ENCODE peak calls at places on chromosomes 2 and 18, in five cellular contexts. I is left colon; Y is breast epithelium; U is head of caudate nucleus; J is CD8-positive, alpha-beta T cell. S is an unnamed sample.

GRCh38 chr2:13035866-13036265 is 319.1 kb downstream of the TRIB2 start:
- DNase-seq in I (no peak), J (no peak), Y (no peak), U (no peak), S (no peak)

GRCh38 chr18:50970006-50970405 is 2.2 kb downstream of the ELAC1 start:
- DNase-seq in J (no peak), Y (peak), I (peak), U (no peak), S (no peak)

GRCh38 chr18:27952741-27953140 is 224.2 kb downstream of the CDH2 start:
- DNase-seq in Y (no peak), I (no peak), U (no peak), J (no peak), S (no peak)

GRCh38 chr2:13114391-13114790 is 397.7 kb downstream of the TRIB2 start:
- DNase-seq in J (no peak), Y (no peak), U (no peak), I (no peak), S (no peak)

GRCh38 chr2:53021285-53021684 is 746.3 kb upstream of the CHAC2 start:
- DNase-seq in J (no peak), U (no peak), I (no peak), Y (no peak), S (no peak)

GRCh38 chr2:55109219-55109891 is 59.1 kb upstream of the RTN4 start:
- DNase-seq in I (peak), J (no peak), U (no peak), Y (no peak), S (no peak)

GRCh38 chr2:102442967-102443828 is 20.2 kb downstream of the IL18RAP start:
- DNase-seq in U (peak), I (peak), Y (no peak), J (peak), S (peak)

GRCh38 chr2:232139786-232140562 is 178.5 kb downstream of the DIS3L2 start:
- DNase-seq in Y (no peak), I (no peak), U (no peak), J (no peak), S (no peak)

GRCh38 chr18:28359177-28359576 is 182.2 kb upstream of the CDH2 start:
- DNase-seq in J (no peak), I (no peak), U (no peak), Y (no peak), S (no peak)

GRCh38 chr2:113806217-113806913 is 49.9 kb upstream of the SLC35F5 start:
- DNase-seq in U (no peak), Y (no peak), I (peak), J (no peak), S (no peak)

GRCh38 chr18:73952296-73952946 is 195.2 kb downstream of the FBXO15 start:
- DNase-seq in J (no peak), Y (no peak), U (no peak), I (no peak), S (no peak)

GRCh38 chr18:64618390-64618789 is 469.5 kb upstream of the LINC00305 start:
- DNase-seq in J (no peak), I (no peak), U (no peak), Y (no peak), S (no peak)

GRCh38 chr18:34787931-34788532 is 77.9 kb downstream of the DTNA start:
- DNase-seq in J (peak), I (peak), Y (no peak), U (peak), S (no peak)

GRCh38 chr2:238966274-238966937 is 118.5 kb downstream of the TWIST2 start:
- DNase-seq in Y (peak), J (no peak), U (no peak), I (no peak), S (no peak)

GRCh38 chr2:135473567-135473966 is 57.5 kb downstream of the ZRANB3 start:
- DNase-seq in I (peak), Y (no peak), J (peak), U (peak), S (no peak)

GRCh38 chr2:203861607-203862006 is 6.0 kb upstream of the CTLA4 start:
- DNase-seq in I (no peak), J (no peak), Y (no peak), U (no peak), S (no peak)

GRCh38 chr18:67525328-67526110 is 9.0 kb upstream of the DSEL start:
- DNase-seq in J (no peak), Y (peak), U (peak), I (peak), S (no peak)

GRCh38 chr18:7870855-7871254 is 303.7 kb downstream of the PTPRM start:
- DNase-seq in U (no peak), Y (no peak), I (no peak), J (no peak), S (no peak)

GRCh38 chr2:181158453-181158852 is 178.0 kb downstream of the UBE2E3 start:
- DNase-seq in U (no peak), I (no peak), J (no peak), Y (no peak), S (no peak)

GRCh38 chr2:177651833-177652232 is 259.3 kb downstream of the AGPS start:
- DNase-seq in Y (no peak), I (no peak), J (no peak), U (no peak), S (no peak)

GRCh38 chr2:235698504-235698903 is 204.7 kb downstream of the AGAP1 start:
- DNase-seq in J (no peak), Y (no peak), U (no peak), I (no peak), S (no peak)

GRCh38 chr2:10449838-10450691 is 1.9 kb upstream of the ODC1 start:
- DNase-seq in Y (no peak), I (peak), U (no peak), J (no peak), S (no peak)

GRCh38 chr2:142877265-142877756 is at the start of gene KYNU:
- DNase-seq in J (no peak), Y (no peak), I (no peak), U (no peak), S (no peak)

GRCh38 chr2:128606837-128607236 is 288.2 kb upstream of the HS6ST1 start:
- DNase-seq in U (no peak), J (no peak), Y (peak), I (no peak), S (no peak)

GRCh38 chr2:133787207-133787606 is 218.9 kb upstream of the NCKAP5 start:
- DNase-seq in U (no peak), Y (no peak), J (no peak), I (no peak), S (no peak)

GRCh38 chr2:30193104-30193681 is 38.1 kb upstream of the LBH start:
- DNase-seq in Y (no peak), I (no peak), U (no peak), J (no peak), S (no peak)

GRCh38 chr18:79786781-79787526 is 10.8 kb upstream of the KCNG2 start:
- DNase-seq in U (no peak), I (no peak), J (no peak), Y (no peak), S (no peak)

GRCh38 chr2:232030229-232030628 is 68.7 kb downstream of the DIS3L2 start:
- DNase-seq in J (no peak), U (no peak), I (no peak), Y (no peak), S (no peak)

GRCh38 chr2:136206613-136207012 is 88.7 kb upstream of the CXCR4 start:
- DNase-seq in J (no peak), Y (no peak), U (no peak), I (peak), S (no peak)

GRCh38 chr18:24734058-24734457 is 273.6 kb downstream of the HRH4 start:
- DNase-seq in I (no peak), J (no peak), Y (no peak), U (peak), S (no peak)

GRCh38 chr18:21740724-21741510 is at the start of gene MIB1:
- DNase-seq in J (peak), I (peak), U (peak), Y (no peak), S (no peak)